ENCODE peak calls at places on chromosomes 5 and 9, in seven cellular contexts. One of them, this sample, is unnamed.

GRCh38 chr5:68518286-68518685 is 302.7 kb downstream of the PIK3R1 start:
- DNase-seq in H1: no peak
- DNase-seq in IMR-90: no peak
- DNase-seq in H9: no peak
- DNase-seq in mesenchymal stem cell: no peak
- DNase-seq in trophoblast cell: no peak
- DNase-seq in mesendoderm: no peak
- DNase-seq in this sample: no peak

GRCh38 chr9:95171001-95171400 is 146.5 kb downstream of the FANCC start:
- DNase-seq in IMR-90: peak; percentile 67
- DNase-seq in mesendoderm: peak; percentile 36
- DNase-seq in trophoblast cell: no peak
- DNase-seq in mesenchymal stem cell: peak; percentile 74
- DNase-seq in H9: no peak
- DNase-seq in H1: no peak
- DNase-seq in this sample: no peak

GRCh38 chr9:22682536-22683392 is 236.1 kb downstream of the DMRTA1 start:
- DNase-seq in mesendoderm: no peak
- DNase-seq in H9: no peak
- DNase-seq in mesenchymal stem cell: peak; percentile 88
- DNase-seq in IMR-90: peak; percentile 89
- DNase-seq in H1: no peak
- DNase-seq in trophoblast cell: no peak
- DNase-seq in this sample: no peak

GRCh38 chr5:107739661-107740060 is 68.9 kb upstream of the EFNA5 start:
- DNase-seq in H1: no peak
- DNase-seq in mesendoderm: no peak
- DNase-seq in trophoblast cell: peak; percentile 30
- DNase-seq in H9: no peak
- DNase-seq in mesenchymal stem cell: no peak
- DNase-seq in IMR-90: no peak
- DNase-seq in this sample: no peak

GRCh38 chr5:114665551-114665950 is 303.7 kb downstream of the KCNN2 start:
- DNase-seq in H1: no peak
- DNase-seq in mesendoderm: no peak
- DNase-seq in trophoblast cell: no peak
- DNase-seq in mesenchymal stem cell: no peak
- DNase-seq in IMR-90: no peak
- DNase-seq in H9: no peak
- DNase-seq in this sample: peak; percentile 1

GRCh38 chr9:113772121-113772885 is 103.8 kb upstream of the ZNF618 start:
- DNase-seq in H1: no peak
- DNase-seq in mesenchymal stem cell: no peak
- DNase-seq in H9: no peak
- DNase-seq in trophoblast cell: no peak
- DNase-seq in mesendoderm: no peak
- DNase-seq in IMR-90: peak; percentile 52
- DNase-seq in this sample: no peak

GRCh38 chr9:71121275-71122168 is at the start of gene TRPM3:
- DNase-seq in H1: peak; percentile 67
- DNase-seq in mesendoderm: peak; percentile 54
- DNase-seq in trophoblast cell: no peak
- DNase-seq in H9: peak; percentile 71
- DNase-seq in mesenchymal stem cell: no peak
- DNase-seq in IMR-90: no peak
- DNase-seq in this sample: peak; percentile 77

GRCh38 chr9:114397219-114397847 is 9.6 kb upstream of the AKNA start:
- DNase-seq in trophoblast cell: no peak
- DNase-seq in H1: no peak
- DNase-seq in IMR-90: no peak
- DNase-seq in H9: no peak
- DNase-seq in mesendoderm: no peak
- DNase-seq in mesenchymal stem cell: no peak
- DNase-seq in this sample: no peak

GRCh38 chr9:132794730-132795380 is 83.2 kb downstream of the AK8 start:
- DNase-seq in mesenchymal stem cell: no peak
- DNase-seq in H9: no peak
- DNase-seq in trophoblast cell: no peak
- DNase-seq in mesendoderm: peak; percentile 94
- DNase-seq in IMR-90: no peak
- DNase-seq in H1: no peak
- DNase-seq in this sample: no peak

GRCh38 chr9:6631207-6631512 is 14.4 kb downstream of the GLDC start:
- DNase-seq in mesenchymal stem cell: no peak
- DNase-seq in H1: no peak
- DNase-seq in trophoblast cell: no peak
- DNase-seq in H9: no peak
- DNase-seq in IMR-90: no peak
- DNase-seq in mesendoderm: no peak
- DNase-seq in this sample: no peak

GRCh38 chr9:131810351-131811170 is 70.7 kb upstream of the RAPGEF1 start:
- DNase-seq in IMR-90: no peak
- DNase-seq in H9: no peak
- DNase-seq in mesenchymal stem cell: no peak
- DNase-seq in trophoblast cell: no peak
- DNase-seq in mesendoderm: no peak
- DNase-seq in H1: no peak
- DNase-seq in this sample: no peak

GRCh38 chr5:65775476-65775875 is 53.5 kb downstream of the NLN start:
- DNase-seq in H9: no peak
- DNase-seq in trophoblast cell: no peak
- DNase-seq in mesendoderm: peak; percentile 52
- DNase-seq in mesenchymal stem cell: no peak
- DNase-seq in IMR-90: no peak
- DNase-seq in H1: no peak
- DNase-seq in this sample: no peak

GRCh38 chr5:137705106-137705505 is 30.8 kb downstream of the KLHL3 start:
- DNase-seq in mesendoderm: no peak
- DNase-seq in IMR-90: peak; percentile 41
- DNase-seq in mesenchymal stem cell: no peak
- DNase-seq in H1: no peak
- DNase-seq in H9: no peak
- DNase-seq in trophoblast cell: no peak
- DNase-seq in this sample: no peak

GRCh38 chr9:134939836-134940235 is 22.1 kb upstream of the FCN1 start:
- DNase-seq in mesenchymal stem cell: no peak
- DNase-seq in IMR-90: no peak
- DNase-seq in H9: no peak
- DNase-seq in trophoblast cell: no peak
- DNase-seq in mesendoderm: no peak
- DNase-seq in H1: no peak
- DNase-seq in this sample: no peak

GRCh38 chr5:74054139-74054538 is 428.1 kb downstream of the ARHGEF28 start:
- DNase-seq in IMR-90: no peak
- DNase-seq in H9: no peak
- DNase-seq in trophoblast cell: no peak
- DNase-seq in H1: no peak
- DNase-seq in mesenchymal stem cell: no peak
- DNase-seq in mesendoderm: peak; percentile 24
- DNase-seq in this sample: no peak

GRCh38 chr5:40359093-40359492 is 320.6 kb upstream of the PTGER4 start:
- DNase-seq in trophoblast cell: no peak
- DNase-seq in mesendoderm: no peak
- DNase-seq in mesenchymal stem cell: no peak
- DNase-seq in H1: no peak
- DNase-seq in IMR-90: no peak
- DNase-seq in H9: no peak
- DNase-seq in this sample: no peak

GRCh38 chr9:131394464-131395026 is 659 bp downstream of the PRRC2B start:
- DNase-seq in mesenchymal stem cell: peak; percentile 79
- DNase-seq in IMR-90: no peak
- DNase-seq in mesendoderm: no peak
- DNase-seq in H1: peak; percentile 59
- DNase-seq in H9: no peak
- DNase-seq in trophoblast cell: no peak
- DNase-seq in this sample: no peak

GRCh38 chr9:104780796-104781395 is 17.0 kb downstream of the NIPSNAP3B start:
- DNase-seq in mesendoderm: peak; percentile 10
- DNase-seq in mesenchymal stem cell: peak; percentile 29
- DNase-seq in trophoblast cell: no peak
- DNase-seq in IMR-90: peak; percentile 32
- DNase-seq in H1: no peak
- DNase-seq in H9: no peak
- DNase-seq in this sample: no peak

GRCh38 chr5:76358-77169 is 15.4 kb upstream of the PLEKHG4B start:
- DNase-seq in mesenchymal stem cell: no peak
- DNase-seq in H9: no peak
- DNase-seq in IMR-90: no peak
- DNase-seq in H1: no peak
- DNase-seq in mesendoderm: no peak
- DNase-seq in trophoblast cell: no peak
- DNase-seq in this sample: no peak

GRCh38 chr9:85200726-85201402 is 531.3 kb downstream of the NTRK2 start:
- DNase-seq in H9: no peak
- DNase-seq in mesendoderm: no peak
- DNase-seq in mesenchymal stem cell: no peak
- DNase-seq in H1: no peak
- DNase-seq in trophoblast cell: no peak
- DNase-seq in IMR-90: no peak
- DNase-seq in this sample: no peak

GRCh38 chr5:16385516-16386090 is 80.0 kb downstream of the ZNF622 start:
- DNase-seq in H9: no peak
- DNase-seq in H1: no peak
- DNase-seq in IMR-90: no peak
- DNase-seq in mesendoderm: no peak
- DNase-seq in trophoblast cell: no peak
- DNase-seq in mesenchymal stem cell: no peak
- DNase-seq in this sample: no peak

GRCh38 chr5:16384222-16384621 is 81.4 kb downstream of the ZNF622 start:
- DNase-seq in mesenchymal stem cell: no peak
- DNase-seq in mesendoderm: no peak
- DNase-seq in IMR-90: no peak
- DNase-seq in H1: no peak
- DNase-seq in trophoblast cell: no peak
- DNase-seq in H9: no peak
- DNase-seq in this sample: no peak

GRCh38 chr5:16382047-16382446 is 83.6 kb downstream of the ZNF622 start:
- DNase-seq in H1: no peak
- DNase-seq in trophoblast cell: no peak
- DNase-seq in H9: no peak
- DNase-seq in mesenchymal stem cell: no peak
- DNase-seq in IMR-90: no peak
- DNase-seq in mesendoderm: no peak
- DNase-seq in this sample: no peak

GRCh38 chr5:16383544-16384057 is 82.0 kb downstream of the ZNF622 start:
- DNase-seq in mesenchymal stem cell: no peak
- DNase-seq in H1: no peak
- DNase-seq in trophoblast cell: no peak
- DNase-seq in IMR-90: no peak
- DNase-seq in mesendoderm: no peak
- DNase-seq in H9: no peak
- DNase-seq in this sample: no peak

GRCh38 chr5:16384804-16385203 is 80.8 kb downstream of the ZNF622 start:
- DNase-seq in H9: no peak
- DNase-seq in H1: no peak
- DNase-seq in mesenchymal stem cell: no peak
- DNase-seq in mesendoderm: no peak
- DNase-seq in IMR-90: no peak
- DNase-seq in trophoblast cell: no peak
- DNase-seq in this sample: no peak
- H2BK120ac ChIP-seq in H9: no peak overlapping the region
- H2BK120ac ChIP-seq in H1: no peak overlapping the region
- H2BK120ac ChIP-seq in mesenchymal stem cell: no peak overlapping the region
- H2BK120ac ChIP-seq in mesendoderm: no peak overlapping the region
- H2BK120ac ChIP-seq in IMR-90: no peak overlapping the region
- H2BK120ac ChIP-seq in trophoblast cell: no peak overlapping the region
- H2BK120ac ChIP-seq in this sample: no peak overlapping the region

DNA sequence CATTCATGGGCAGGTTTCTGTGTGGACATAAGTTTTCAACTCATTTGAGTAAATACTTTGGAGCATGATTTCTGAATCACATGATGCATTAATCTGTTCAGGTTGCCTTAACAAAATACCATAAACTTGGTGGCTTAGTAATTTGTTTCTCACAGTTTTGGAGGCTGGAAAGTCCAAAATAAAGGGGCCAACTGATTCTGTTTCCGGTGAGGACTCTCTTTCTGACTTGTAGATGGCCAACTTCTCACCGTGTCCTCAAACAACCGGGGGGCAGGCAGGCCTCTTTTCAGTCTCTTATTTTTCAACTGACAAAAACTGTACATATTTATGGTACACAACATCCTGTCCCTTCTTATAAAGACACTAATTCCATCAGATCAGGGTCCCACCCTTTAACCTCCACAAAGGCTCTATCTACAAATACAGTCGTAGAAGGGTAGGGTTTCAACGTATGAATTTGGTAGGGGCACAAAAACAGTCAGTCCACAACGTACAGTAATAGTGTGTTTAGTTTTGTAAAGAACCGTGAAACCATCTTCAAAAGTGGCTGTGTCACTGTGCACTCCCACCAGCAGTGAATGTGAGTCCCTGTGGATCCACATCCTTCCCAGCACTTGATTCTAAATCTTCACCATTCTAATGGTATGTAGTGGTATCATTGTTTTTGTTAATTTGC is 37.2 kb downstream of the MLLT3 start:
- DNase-seq in H1: no peak
- DNase-seq in H9: no peak
- DNase-seq in mesenchymal stem cell: no peak
- DNase-seq in IMR-90: no peak
- DNase-seq in trophoblast cell: no peak
- DNase-seq in mesendoderm: no peak
- DNase-seq in this sample: no peak
- H4K8ac ChIP-seq in H1: no peak overlapping the region
- H4K8ac ChIP-seq in H9: no peak overlapping the region
- H4K8ac ChIP-seq in mesenchymal stem cell: no peak overlapping the region
- H4K8ac ChIP-seq in IMR-90: no peak overlapping the region
- H4K8ac ChIP-seq in trophoblast cell: no peak overlapping the region
- H4K8ac ChIP-seq in mesendoderm: no peak overlapping the region
- H4K8ac ChIP-seq in this sample: no peak overlapping the region

GRCh38 chr5:105882956-105883481 is 1787.7 kb downstream of the EFNA5 start:
- DNase-seq in H1: no peak
- DNase-seq in trophoblast cell: peak; percentile 99
- DNase-seq in mesendoderm: no peak
- DNase-seq in IMR-90: no peak
- DNase-seq in H9: no peak
- DNase-seq in mesenchymal stem cell: no peak
- DNase-seq in this sample: no peak

DNA sequence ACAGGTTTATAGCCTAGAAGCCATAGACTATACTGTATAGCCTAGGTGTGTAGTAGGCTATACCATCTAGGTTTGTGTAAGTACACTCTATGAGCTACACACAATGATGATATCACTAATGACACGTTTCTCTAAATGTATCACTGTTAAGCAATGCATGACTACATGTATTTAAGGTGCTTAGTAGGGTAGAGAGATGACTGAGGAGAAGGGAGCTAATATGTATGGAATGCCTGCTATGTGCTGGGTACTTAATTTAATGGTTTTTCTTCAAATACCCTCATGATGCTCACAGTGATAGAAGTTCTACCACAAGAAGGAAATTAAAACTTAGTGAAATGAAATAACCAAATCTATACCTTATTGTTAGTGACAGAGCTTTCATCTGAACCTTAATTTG is 1785.5 kb downstream of the EFNA5 start:
- DNase-seq in IMR-90: peak; percentile 66
- DNase-seq in H1: no peak
- DNase-seq in mesenchymal stem cell: no peak
- DNase-seq in trophoblast cell: peak; percentile 72
- DNase-seq in H9: no peak
- DNase-seq in mesendoderm: peak; percentile 50
- DNase-seq in this sample: no peak
- H2BK120ac ChIP-seq in IMR-90: no peak overlapping the region
- H2BK120ac ChIP-seq in H1: no peak overlapping the region
- H2BK120ac ChIP-seq in mesenchymal stem cell: no peak overlapping the region
- H2BK120ac ChIP-seq in trophoblast cell: no peak overlapping the region
- H2BK120ac ChIP-seq in H9: no peak overlapping the region
- H2BK120ac ChIP-seq in mesendoderm: no peak overlapping the region
- H2BK120ac ChIP-seq in this sample: no peak overlapping the region

GRCh38 chr5:58149345-58149744 is 310.5 kb downstream of the PLK2 start:
- DNase-seq in H9: no peak
- DNase-seq in trophoblast cell: no peak
- DNase-seq in mesendoderm: no peak
- DNase-seq in H1: no peak
- DNase-seq in IMR-90: peak; percentile 24
- DNase-seq in mesenchymal stem cell: no peak
- DNase-seq in this sample: no peak
- H4K8ac ChIP-seq in H9: no peak overlapping the region
- H4K8ac ChIP-seq in trophoblast cell: no peak overlapping the region
- H4K8ac ChIP-seq in mesendoderm: no peak overlapping the region
- H4K8ac ChIP-seq in H1: no peak overlapping the region
- H4K8ac ChIP-seq in IMR-90: no peak overlapping the region
- H4K8ac ChIP-seq in mesenchymal stem cell: no peak overlapping the region
- H4K8ac ChIP-seq in this sample: no peak overlapping the region

This sample was measured in neuronal stem cell.